ENCODE peak calls at places on chromosomes 5 and 9, in five cellular contexts. One of them, this sample, is unnamed. For H3K4me1, the result is how much of the 10 kb centered on the place peaks cover.

GRCh38 chr5:96533371-96533770 is 100.3 kb upstream of the PCSK1 start:
- DNase-seq in heart right ventricle: no peak
- DNase-seq in pancreas: no peak
- DNase-seq in endothelial cell of umbilical vein: no peak
- DNase-seq in A549: no peak
- DNase-seq in this sample: no peak

GRCh38 chr5:154449786-154450185 is 4.0 kb downstream of the SAP30L start:
- DNase-seq in heart right ventricle: no peak
- DNase-seq in pancreas: no peak
- DNase-seq in endothelial cell of umbilical vein: no peak
- DNase-seq in A549: no peak
- DNase-seq in this sample: no peak

GRCh38 chr9:78397045-78397843 is 100.3 kb downstream of the PSAT1 start:
- DNase-seq in heart right ventricle: no peak
- DNase-seq in pancreas: no peak
- DNase-seq in endothelial cell of umbilical vein: no peak
- DNase-seq in A549: no peak
- DNase-seq in this sample: no peak

GRCh38 chr9:82504620-82505019 is 516.0 kb downstream of the SPATA31D1 start:
- DNase-seq in heart right ventricle: no peak
- DNase-seq in pancreas: no peak
- DNase-seq in endothelial cell of umbilical vein: no peak
- DNase-seq in A549: no peak
- DNase-seq in this sample: no peak

GRCh38 chr5:52334367-52334766 is 453.3 kb upstream of the ITGA1 start:
- DNase-seq in heart right ventricle: no peak
- DNase-seq in pancreas: no peak
- DNase-seq in endothelial cell of umbilical vein: no peak
- DNase-seq in A549: no peak
- DNase-seq in this sample: no peak

GRCh38 chr5:163379298-163380155 is 57.9 kb upstream of the CCNG1 start:
- DNase-seq in heart right ventricle: no peak
- DNase-seq in pancreas: no peak
- DNase-seq in endothelial cell of umbilical vein: peak
- DNase-seq in A549: peak
- DNase-seq in this sample: no peak

GRCh38 chr9:131562032-131562959 is 17.0 kb downstream of the PRRT1B start:
- DNase-seq in heart right ventricle: no peak
- DNase-seq in pancreas: no peak
- DNase-seq in endothelial cell of umbilical vein: no peak
- DNase-seq in A549: no peak
- DNase-seq in this sample: no peak

GRCh38 chr5:39547548-39548154 is 122.9 kb upstream of the DAB2 start:
- DNase-seq in heart right ventricle: no peak
- DNase-seq in pancreas: no peak
- DNase-seq in endothelial cell of umbilical vein: peak
- DNase-seq in A549: peak
- DNase-seq in this sample: peak

GRCh38 chr9:92055624-92056023 is 59.6 kb downstream of the SPTLC1 start:
- DNase-seq in heart right ventricle: no peak
- DNase-seq in pancreas: no peak
- DNase-seq in endothelial cell of umbilical vein: no peak
- DNase-seq in A549: no peak
- DNase-seq in this sample: no peak

GRCh38 chr5:118247468-118247867 is 740.9 kb downstream of the DTWD2 start:
- DNase-seq in heart right ventricle: no peak
- DNase-seq in pancreas: no peak
- DNase-seq in endothelial cell of umbilical vein: no peak
- DNase-seq in A549: no peak
- DNase-seq in this sample: no peak

GRCh38 chr5:138282918-138283742 is 8.7 kb upstream of the GFRA3 start:
- DNase-seq in heart right ventricle: no peak
- DNase-seq in pancreas: peak
- DNase-seq in endothelial cell of umbilical vein: peak
- DNase-seq in A549: peak
- DNase-seq in this sample: peak

GRCh38 chr5:72487151-72487550 is 20.1 kb downstream of the ZNF366 start:
- DNase-seq in heart right ventricle: no peak
- DNase-seq in pancreas: no peak
- DNase-seq in endothelial cell of umbilical vein: no peak
- DNase-seq in A549: no peak
- DNase-seq in this sample: no peak

GRCh38 chr5:54905942-54906537 is 79.4 kb downstream of the ESM1 start:
- DNase-seq in heart right ventricle: peak
- DNase-seq in pancreas: peak
- DNase-seq in endothelial cell of umbilical vein: peak
- DNase-seq in A549: peak
- DNase-seq in this sample: peak

GRCh38 chr9:70868661-70869652 is 252.5 kb downstream of the TRPM3 start:
- DNase-seq in heart right ventricle: no peak
- DNase-seq in pancreas: no peak
- DNase-seq in endothelial cell of umbilical vein: peak
- DNase-seq in A549: no peak
- DNase-seq in this sample: peak

GRCh38 chr5:33631786-33632185 is 191.0 kb downstream of the TARS1 start:
- DNase-seq in heart right ventricle: no peak
- DNase-seq in pancreas: no peak
- DNase-seq in endothelial cell of umbilical vein: no peak
- DNase-seq in A549: no peak
- DNase-seq in this sample: no peak

DNA sequence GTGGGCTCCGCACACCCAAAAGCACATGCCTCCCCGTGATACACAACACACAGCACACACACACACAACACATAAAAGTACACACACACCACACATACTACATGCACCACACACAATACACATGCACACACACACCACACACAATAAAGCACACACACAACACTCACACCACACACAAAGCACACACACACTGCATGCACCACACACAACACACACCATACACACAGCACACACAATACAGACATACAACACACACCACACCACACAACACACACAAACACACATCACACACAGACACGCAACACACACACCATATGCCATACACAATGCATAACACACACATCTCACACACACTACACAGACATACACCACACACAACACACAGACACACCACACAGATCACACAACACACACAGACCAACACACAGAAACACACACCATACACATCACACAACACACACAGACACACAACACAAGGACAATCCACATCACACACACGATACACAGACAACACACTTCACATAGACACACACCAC is 3.4 kb upstream of the CCDC187 start:
- DNase-seq in heart right ventricle: no peak
- DNase-seq in pancreas: no peak
- DNase-seq in endothelial cell of umbilical vein: no peak
- DNase-seq in A549: no peak
- DNase-seq in this sample: no peak
- H3K4me1 ChIP-seq in heart right ventricle: under half
- H3K4me1 ChIP-seq in pancreas: under half
- H3K4me1 ChIP-seq in endothelial cell of umbilical vein: under half
- H3K4me1 ChIP-seq in A549: under half
- H3K4me1 ChIP-seq in this sample: under half

GRCh38 chr5:113253037-113253436 is 181.8 kb downstream of the TSSK1B start:
- DNase-seq in heart right ventricle: no peak
- DNase-seq in pancreas: no peak
- DNase-seq in endothelial cell of umbilical vein: no peak
- DNase-seq in A549: no peak
- DNase-seq in this sample: no peak
- H3K4me3 ChIP-seq in heart right ventricle: no peak
- H3K4me3 ChIP-seq in pancreas: no peak
- H3K4me3 ChIP-seq in endothelial cell of umbilical vein: no peak
- H3K4me3 ChIP-seq in A549: no peak
- H3K4me3 ChIP-seq in this sample: no peak

GRCh38 chr5:444226-444625 is 1.2 kb downstream of the EXOC3 start:
- DNase-seq in heart right ventricle: peak
- DNase-seq in pancreas: no peak
- DNase-seq in endothelial cell of umbilical vein: no peak
- DNase-seq in A549: no peak
- DNase-seq in this sample: no peak

GRCh38 chr5:442335-443238 is at the start of gene EXOC3:
- DNase-seq in heart right ventricle: peak
- DNase-seq in pancreas: peak
- DNase-seq in endothelial cell of umbilical vein: peak
- DNase-seq in A549: peak
- DNase-seq in this sample: peak

GRCh38 chr5:440413-441180 is 2.4 kb upstream of the EXOC3 start:
- DNase-seq in heart right ventricle: peak
- DNase-seq in pancreas: no peak
- DNase-seq in endothelial cell of umbilical vein: no peak
- DNase-seq in A549: no peak
- DNase-seq in this sample: no peak

GRCh38 chr5:443239-444151 is 519 bp downstream of the EXOC3 start:
- DNase-seq in heart right ventricle: peak
- DNase-seq in pancreas: no peak
- DNase-seq in endothelial cell of umbilical vein: peak
- DNase-seq in A549: peak
- DNase-seq in this sample: no peak

DNA sequence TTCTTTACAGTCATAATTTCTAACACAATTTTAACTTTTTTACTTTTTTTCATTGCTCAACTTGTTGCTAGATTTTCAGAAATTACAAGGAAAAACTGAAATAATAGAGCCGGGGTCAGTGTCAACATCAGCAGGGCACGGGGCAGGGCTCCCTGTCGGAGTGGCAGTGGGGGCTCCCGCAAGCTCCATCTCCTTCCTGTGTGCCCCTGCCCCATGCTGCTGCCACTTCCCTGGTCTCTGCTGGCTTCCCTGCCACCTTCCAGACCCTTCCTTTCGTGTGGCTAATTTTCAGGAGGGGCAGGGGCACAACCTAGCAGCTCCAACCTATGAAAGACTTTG is 1.0 kb upstream of the EXOC3 start:
- DNase-seq in heart right ventricle: peak
- DNase-seq in pancreas: no peak
- DNase-seq in endothelial cell of umbilical vein: no peak
- DNase-seq in A549: no peak
- DNase-seq in this sample: no peak
- H3K27ac ChIP-seq in heart right ventricle: no peak
- H3K27ac ChIP-seq in pancreas: no peak
- H3K27ac ChIP-seq in endothelial cell of umbilical vein: no peak
- H3K27ac ChIP-seq in A549: peak
- H3K27ac ChIP-seq in this sample: no peak

GRCh38 chr9:38642951-38643350 is 22.6 kb upstream of the ANKRD18A start:
- DNase-seq in heart right ventricle: no peak
- DNase-seq in pancreas: no peak
- DNase-seq in endothelial cell of umbilical vein: no peak
- DNase-seq in A549: no peak
- DNase-seq in this sample: no peak
- H3K4me1 ChIP-seq in heart right ventricle: under half
- H3K4me1 ChIP-seq in pancreas: under half
- H3K4me1 ChIP-seq in endothelial cell of umbilical vein: under half
- H3K4me1 ChIP-seq in A549: under half
- H3K4me1 ChIP-seq in this sample: under half

GRCh38 chr5:116498478-116498877 is 76.1 kb downstream of the SEMA6A start:
- DNase-seq in heart right ventricle: no peak
- DNase-seq in pancreas: no peak
- DNase-seq in endothelial cell of umbilical vein: no peak
- DNase-seq in A549: no peak
- DNase-seq in this sample: no peak
- H3K4me3 ChIP-seq in heart right ventricle: no peak
- H3K4me3 ChIP-seq in pancreas: no peak
- H3K4me3 ChIP-seq in endothelial cell of umbilical vein: no peak
- H3K4me3 ChIP-seq in A549: no peak
- H3K4me3 ChIP-seq in this sample: no peak

DNA sequence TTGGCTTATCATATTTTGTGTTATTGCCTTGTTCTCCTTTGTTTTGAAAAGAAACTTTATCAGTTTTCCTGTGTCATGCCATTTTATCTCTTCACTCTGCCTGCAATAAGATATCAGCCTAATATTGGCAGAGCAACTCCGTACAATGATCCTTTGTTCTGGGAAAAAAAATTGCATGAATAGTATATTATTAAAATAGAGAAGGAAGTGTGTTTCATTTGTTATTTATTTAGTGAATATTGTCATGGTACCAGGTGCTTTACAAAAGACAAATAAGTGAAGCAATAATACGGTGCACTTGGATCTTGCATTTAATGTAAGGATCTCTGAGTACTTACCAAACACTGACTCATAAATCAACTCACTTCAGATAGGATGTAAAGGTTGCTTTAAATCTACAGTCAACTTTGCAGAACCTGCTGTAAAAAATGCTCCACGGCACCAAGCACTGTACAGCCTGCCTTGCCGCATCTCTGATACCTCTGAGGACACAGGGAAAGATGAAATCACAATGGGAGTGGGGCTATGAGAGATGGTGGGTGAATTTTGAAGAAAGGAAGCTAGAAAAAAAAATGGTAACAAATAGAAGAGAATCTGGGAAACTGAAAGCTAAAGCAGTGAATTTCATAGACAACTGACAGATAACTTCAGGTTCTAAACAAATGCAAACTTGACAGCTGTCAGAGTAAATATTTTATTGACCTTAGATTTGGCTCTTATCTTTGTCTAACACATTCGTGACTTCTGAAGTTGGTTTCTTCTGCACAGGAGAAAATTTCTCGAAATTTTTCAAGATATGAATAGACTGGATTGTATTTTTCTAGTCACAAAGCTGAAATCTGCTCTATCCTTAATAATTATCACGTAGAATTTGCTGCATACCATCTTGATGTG is 232.1 kb downstream of the ENC1 start:
- DNase-seq in heart right ventricle: no peak
- DNase-seq in pancreas: no peak
- DNase-seq in endothelial cell of umbilical vein: peak
- DNase-seq in A549: peak
- DNase-seq in this sample: no peak
- H3K27ac ChIP-seq in heart right ventricle: no peak
- H3K27ac ChIP-seq in pancreas: peak
- H3K27ac ChIP-seq in endothelial cell of umbilical vein: peak
- H3K27ac ChIP-seq in A549: no peak
- H3K27ac ChIP-seq in this sample: no peak

GRCh38 chr5:115841382-115842088 is at the start of the genes AP3S1 and ATG12:
- DNase-seq in heart right ventricle: peak
- DNase-seq in pancreas: peak
- DNase-seq in endothelial cell of umbilical vein: peak
- DNase-seq in A549: peak
- DNase-seq in this sample: peak

GRCh38 chr5:115843444-115844130 is 1.9 kb downstream of the AP3S1 start:
- DNase-seq in heart right ventricle: no peak
- DNase-seq in pancreas: no peak
- DNase-seq in endothelial cell of umbilical vein: no peak
- DNase-seq in A549: no peak
- DNase-seq in this sample: peak

GRCh38 chr5:115842089-115842881 is 550 bp downstream of the AP3S1 start:
- DNase-seq in heart right ventricle: no peak
- DNase-seq in pancreas: peak
- DNase-seq in endothelial cell of umbilical vein: no peak
- DNase-seq in A549: peak
- DNase-seq in this sample: no peak

GRCh38 chr5:115844321-115844817 is 2.6 kb downstream of the AP3S1 start:
- DNase-seq in heart right ventricle: no peak
- DNase-seq in pancreas: no peak
- DNase-seq in endothelial cell of umbilical vein: peak
- DNase-seq in A549: no peak
- DNase-seq in this sample: no peak

DNA sequence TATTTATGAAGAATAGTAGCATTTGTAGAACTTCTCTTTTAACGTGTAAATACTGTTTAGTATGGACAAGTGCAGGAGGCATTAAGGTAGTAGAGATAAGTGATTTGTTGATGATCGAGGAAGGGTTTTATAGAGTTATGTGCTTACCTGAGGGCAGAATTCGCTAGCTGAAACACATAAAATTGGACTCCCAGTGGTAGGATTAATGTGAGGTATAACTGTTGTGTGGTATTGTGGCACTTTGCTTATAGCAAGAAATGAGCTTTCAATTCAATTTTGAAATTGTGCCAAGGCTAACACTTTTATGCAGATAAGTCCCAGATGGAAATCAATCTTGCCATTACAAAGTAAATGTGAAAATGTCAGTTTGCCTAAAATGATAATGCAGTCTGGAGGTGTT is 1.2 kb downstream of the AP3S1 start:
- DNase-seq in heart right ventricle: no peak
- DNase-seq in pancreas: no peak
- DNase-seq in endothelial cell of umbilical vein: peak
- DNase-seq in A549: no peak
- DNase-seq in this sample: no peak
- H3K4me1 ChIP-seq in heart right ventricle: half or more
- H3K4me1 ChIP-seq in pancreas: under half
- H3K4me1 ChIP-seq in endothelial cell of umbilical vein: under half
- H3K4me1 ChIP-seq in A549: under half
- H3K4me1 ChIP-seq in this sample: under half

This sample was measured in right cardiac atrium.